ENCODE peak calls at places on chromosomes 1 and 21, in five cellular contexts. U is MM.1S, D is lower lobe of right lung, Q is AML-193, S is lower leg skin. F is an unnamed sample.

GRCh38 chr1:7623886-7624285 is 147.2 kb upstream of the VAMP3 start:
- DNase-seq in U (no peak), D (peak; percentile 32), Q (no peak), S (no peak), F (no peak)

GRCh38 chr1:8818325-8818775 is 910 bp upstream of the RERE start:
- DNase-seq in U (no peak), D (no peak), Q (no peak), S (peak; percentile 75), F (no peak)

GRCh38 chr1:224745924-224746323 is 129.8 kb downstream of the CNIH3 start:
- DNase-seq in U (peak; percentile 21), D (no peak), Q (no peak), S (no peak), F (no peak)

GRCh38 chr21:36260030-36260787 is 59.8 kb upstream of the MORC3 start:
- DNase-seq in U (peak; percentile 87), D (no peak), Q (peak; percentile 60), S (peak; percentile 45), F (peak; percentile 5)

GRCh38 chr1:91700332-91700731 is 185.6 kb downstream of the TGFBR3 start:
- DNase-seq in U (no peak), D (no peak), Q (no peak), S (no peak), F (no peak)

GRCh38 chr1:186745531-186746146 is 65.4 kb upstream of the PTGS2 start:
- DNase-seq in U (no peak), D (no peak), Q (no peak), S (no peak), F (no peak)

GRCh38 chr1:97340951-97341350 is 579.9 kb downstream of the DPYD start:
- DNase-seq in U (no peak), D (no peak), Q (no peak), S (no peak), F (no peak)

GRCh38 chr1:32201011-32201855 is 838 bp downstream of the CCDC28B start:
- DNase-seq in U (peak; percentile 26), D (peak; percentile 71), Q (no peak), S (peak; percentile 69), F (no peak)

GRCh38 chr1:226627924-226628623 is 79.5 kb downstream of the STUM start:
- DNase-seq in U (no peak), D (peak; percentile 24), Q (no peak), S (no peak), F (no peak)

GRCh38 chr1:227885648-227886502 is 61.9 kb downstream of the WNT9A start:
- DNase-seq in U (no peak), D (peak; percentile 58), Q (no peak), S (peak; percentile 65), F (no peak)

GRCh38 chr1:211601982-211602644 is 23.2 kb upstream of the SLC30A1 start:
- DNase-seq in U (no peak), D (no peak), Q (no peak), S (no peak), F (no peak)

GRCh38 chr1:93143136-93143535 is 37.1 kb downstream of the TMED5 start:
- DNase-seq in U (no peak), D (no peak), Q (no peak), S (no peak), F (no peak)

F was measured in neuronal stem cell.